ENCODE peak calls at places on chromosomes 7 and 10, in four cellular contexts. One of them, this sample, is unnamed. For H3K4me1, the result is how much of the 10 kb centered on the place peaks cover.

GRCh38 chr10:73086816-73087215 is 9.8 kb downstream of the P4HA1 start:
- DNase-seq in spleen: no peak
- DNase-seq in stomach: no peak
- DNase-seq in A549: no peak
- DNase-seq in this sample: no peak

GRCh38 chr10:6399241-6399701 is 180.8 kb downstream of the PRKCQ start:
- DNase-seq in A549: peak
- DNase-seq in spleen: no peak
- DNase-seq in stomach: no peak
- DNase-seq in this sample: peak

GRCh38 chr10:121891103-121891502 is 36.7 kb downstream of the ATE1 start:
- DNase-seq in stomach: no peak
- DNase-seq in spleen: no peak
- DNase-seq in A549: no peak
- DNase-seq in this sample: no peak

GRCh38 chr7:34373940-34374339 is 284.1 kb upstream of the NPSR1 start:
- DNase-seq in A549: no peak
- DNase-seq in stomach: no peak
- DNase-seq in spleen: no peak
- DNase-seq in this sample: no peak

GRCh38 chr7:100166317-100166940 is 2.0 kb downstream of the GAL3ST4 start:
- DNase-seq in stomach: no peak
- DNase-seq in A549: no peak
- DNase-seq in spleen: no peak
- DNase-seq in this sample: no peak

GRCh38 chr7:48213226-48213625 is 42.0 kb downstream of the ABCA13 start:
- DNase-seq in A549: no peak
- DNase-seq in stomach: no peak
- DNase-seq in spleen: no peak
- DNase-seq in this sample: no peak

GRCh38 chr10:10209152-10209551 is 808.5 kb upstream of the CELF2 start:
- DNase-seq in spleen: no peak
- DNase-seq in A549: no peak
- DNase-seq in stomach: no peak
- DNase-seq in this sample: no peak

GRCh38 chr10:81569488-81569887 is 305.5 kb upstream of the NRG3 start:
- DNase-seq in stomach: no peak
- DNase-seq in A549: no peak
- DNase-seq in spleen: no peak
- DNase-seq in this sample: no peak

GRCh38 chr10:75703191-75703861 is 271.9 kb downstream of the LRMDA start:
- DNase-seq in stomach: no peak
- DNase-seq in spleen: no peak
- DNase-seq in A549: no peak
- DNase-seq in this sample: no peak

GRCh38 chr7:117827861-117828260 is 45.4 kb downstream of the CTTNBP2 start:
- DNase-seq in stomach: no peak
- DNase-seq in A549: no peak
- DNase-seq in spleen: no peak
- DNase-seq in this sample: peak

GRCh38 chr10:114526112-114526496 is 121.8 kb upstream of the AFAP1L2 start:
- DNase-seq in A549: no peak
- DNase-seq in spleen: no peak
- DNase-seq in stomach: no peak
- DNase-seq in this sample: no peak

GRCh38 chr7:39838326-39838725 is 111.7 kb upstream of the CDK13 start:
- DNase-seq in A549: no peak
- DNase-seq in spleen: no peak
- DNase-seq in stomach: no peak
- DNase-seq in this sample: no peak

GRCh38 chr10:66242885-66243284 is 683.0 kb upstream of the LRRTM3 start:
- DNase-seq in stomach: no peak
- DNase-seq in spleen: no peak
- DNase-seq in A549: no peak
- DNase-seq in this sample: no peak

GRCh38 chr7:33558961-33559710 is 346.2 kb upstream of the BMPER start:
- DNase-seq in stomach: no peak
- DNase-seq in A549: no peak
- DNase-seq in spleen: no peak
- DNase-seq in this sample: no peak

GRCh38 chr10:118835682-118836326 is 81.0 kb upstream of the CACUL1 start:
- DNase-seq in stomach: peak
- DNase-seq in A549: peak
- DNase-seq in spleen: no peak
- DNase-seq in this sample: peak

GRCh38 chr10:76299501-76299900 is 868.1 kb downstream of the LRMDA start:
- DNase-seq in A549: no peak
- DNase-seq in stomach: no peak
- DNase-seq in spleen: no peak
- DNase-seq in this sample: no peak

GRCh38 chr7:17266559-17266958 is 31.9 kb upstream of the AHR start:
- DNase-seq in spleen: no peak
- DNase-seq in A549: no peak
- DNase-seq in stomach: no peak
- DNase-seq in this sample: no peak

GRCh38 chr10:99276848-99277486 is 41.3 kb upstream of the HPSE2 start:
- DNase-seq in stomach: no peak
- DNase-seq in A549: peak
- DNase-seq in spleen: no peak
- DNase-seq in this sample: no peak

GRCh38 chr10:43928425-43928968 is 279.8 kb upstream of the ZNF32 start:
- DNase-seq in A549: no peak
- DNase-seq in stomach: no peak
- DNase-seq in spleen: no peak
- DNase-seq in this sample: no peak

GRCh38 chr10:121087129-121087528 is 236.0 kb downstream of the WDR11 start:
- DNase-seq in spleen: no peak
- DNase-seq in stomach: no peak
- DNase-seq in A549: no peak
- DNase-seq in this sample: no peak

GRCh38 chr10:86968271-86968993 is at the start of gene ADIRF:
- DNase-seq in stomach: peak
- DNase-seq in spleen: peak
- DNase-seq in A549: no peak
- DNase-seq in this sample: peak

GRCh38 chr10:16854623-16855022 is 37.4 kb upstream of the RSU1 start:
- DNase-seq in stomach: no peak
- DNase-seq in A549: no peak
- DNase-seq in spleen: no peak
- DNase-seq in this sample: no peak

GRCh38 chr10:46536171-46536570 is 20.3 kb downstream of the GPRIN2 start:
- DNase-seq in stomach: peak
- DNase-seq in A549: no peak
- DNase-seq in spleen: peak
- DNase-seq in this sample: no peak

GRCh38 chr7:157412021-157412443 is 75.2 kb downstream of the DNAJB6 start:
- DNase-seq in spleen: peak
- DNase-seq in stomach: no peak
- DNase-seq in A549: no peak
- DNase-seq in this sample: no peak

GRCh38 chr10:82882722-82883121 is 1007.7 kb downstream of the NRG3 start:
- DNase-seq in A549: no peak
- DNase-seq in spleen: no peak
- DNase-seq in stomach: no peak
- DNase-seq in this sample: no peak

GRCh38 chr7:99224263-99224947 is 16.5 kb upstream of the KPNA7 start:
- DNase-seq in stomach: peak
- DNase-seq in A549: peak
- DNase-seq in spleen: no peak
- DNase-seq in this sample: no peak

GRCh38 chr10:5559642-5560141 is 34.9 kb downstream of the CALML3 start:
- DNase-seq in spleen: no peak
- DNase-seq in A549: peak
- DNase-seq in stomach: peak
- DNase-seq in this sample: no peak

GRCh38 chr7:130843703-130844102 is 109.7 kb upstream of the KLF14 start:
- DNase-seq in A549: no peak
- DNase-seq in spleen: no peak
- DNase-seq in stomach: no peak
- DNase-seq in this sample: no peak

GRCh38 chr7:52410032-52410431 is 625.4 kb upstream of the POM121L12 start:
- DNase-seq in A549: no peak
- DNase-seq in spleen: no peak
- DNase-seq in stomach: no peak
- DNase-seq in this sample: no peak

GRCh38 chr10:45468110-45468509 is 94.1 kb downstream of the ALOX5 start:
- DNase-seq in spleen: no peak
- DNase-seq in A549: no peak
- DNase-seq in stomach: no peak
- DNase-seq in this sample: no peak

GRCh38 chr10:45463244-45464116 is 89.5 kb downstream of the ALOX5 start:
- DNase-seq in spleen: peak
- DNase-seq in A549: no peak
- DNase-seq in stomach: no peak
- DNase-seq in this sample: no peak

GRCh38 chr10:45470098-45471012 is 96.3 kb downstream of the ALOX5 start:
- DNase-seq in stomach: no peak
- DNase-seq in spleen: peak
- DNase-seq in A549: no peak
- DNase-seq in this sample: peak

GRCh38 chr10:45464958-45465567 is 91.0 kb downstream of the ALOX5 start:
- DNase-seq in A549: peak
- DNase-seq in spleen: peak
- DNase-seq in stomach: peak
- DNase-seq in this sample: peak

DNA sequence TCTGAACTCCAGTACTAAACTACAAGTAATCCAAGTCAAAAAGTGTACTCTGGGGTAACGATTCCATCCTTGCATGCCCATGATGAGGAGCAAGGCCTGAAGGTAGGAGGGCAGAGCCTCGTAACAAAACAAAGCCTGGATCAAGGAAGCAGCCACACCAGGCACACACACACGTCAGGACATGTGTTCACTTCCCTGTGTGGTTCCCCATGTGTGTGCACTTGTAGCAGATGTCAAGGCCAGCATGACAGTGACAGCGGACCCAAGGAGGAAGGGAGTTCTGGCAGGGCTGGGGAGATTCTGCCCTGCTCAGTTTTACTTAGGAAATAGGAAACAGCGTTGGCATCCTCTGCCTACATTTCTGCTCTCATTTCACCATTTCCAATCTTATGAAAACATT is 92.8 kb downstream of the ALOX5 start:
- DNase-seq in stomach: no peak
- DNase-seq in A549: no peak
- DNase-seq in spleen: peak
- DNase-seq in this sample: no peak
- H3K4me1 ChIP-seq in stomach: under half
- H3K4me1 ChIP-seq in A549: under half
- H3K4me1 ChIP-seq in spleen: under half
- H3K4me1 ChIP-seq in this sample: under half

GRCh38 chr10:32346134-32346550 is 816 bp downstream of the EPC1 start:
- DNase-seq in spleen: peak
- DNase-seq in stomach: peak
- DNase-seq in A549: peak
- DNase-seq in this sample: peak
- TF ChIP-seq POLR2A in spleen: no peak
- TF ChIP-seq POLR2A in stomach: no peak
- TF ChIP-seq POLR2A in A549: no peak
- TF ChIP-seq POLR2A in this sample: peak

GRCh38 chr10:77520290-77520689 is 117.3 kb downstream of the KCNMA1 start:
- DNase-seq in A549: no peak
- DNase-seq in stomach: no peak
- DNase-seq in spleen: no peak
- DNase-seq in this sample: no peak
- H3K4me1 ChIP-seq in A549: under half
- H3K4me1 ChIP-seq in stomach: under half
- H3K4me1 ChIP-seq in spleen: under half
- H3K4me1 ChIP-seq in this sample: under half

GRCh38 chr7:27239780-27240731 is 2.5 kb upstream of the EVX1 start:
- DNase-seq in spleen: no peak
- DNase-seq in stomach: no peak
- DNase-seq in A549: no peak
- DNase-seq in this sample: no peak

GRCh38 chr7:27236053-27236410 is 6.6 kb upstream of the EVX1 start:
- DNase-seq in spleen: no peak
- DNase-seq in A549: no peak
- DNase-seq in stomach: no peak
- DNase-seq in this sample: no peak

GRCh38 chr7:27238979-27239779 is 3.4 kb upstream of the EVX1 start:
- DNase-seq in spleen: no peak
- DNase-seq in A549: no peak
- DNase-seq in stomach: no peak
- DNase-seq in this sample: no peak

GRCh38 chr7:27237735-27238334 is 4.8 kb upstream of the EVX1 start:
- DNase-seq in stomach: no peak
- DNase-seq in A549: no peak
- DNase-seq in spleen: no peak
- DNase-seq in this sample: no peak

GRCh38 chr7:27235387-27236052 is 7.1 kb upstream of the EVX1 start:
- DNase-seq in A549: peak
- DNase-seq in spleen: no peak
- DNase-seq in stomach: peak
- DNase-seq in this sample: no peak
- TF ChIP-seq POLR2A in A549: peak
- TF ChIP-seq POLR2A in spleen: no peak
- TF ChIP-seq POLR2A in stomach: no peak
- TF ChIP-seq POLR2A in this sample: no peak

DNA sequence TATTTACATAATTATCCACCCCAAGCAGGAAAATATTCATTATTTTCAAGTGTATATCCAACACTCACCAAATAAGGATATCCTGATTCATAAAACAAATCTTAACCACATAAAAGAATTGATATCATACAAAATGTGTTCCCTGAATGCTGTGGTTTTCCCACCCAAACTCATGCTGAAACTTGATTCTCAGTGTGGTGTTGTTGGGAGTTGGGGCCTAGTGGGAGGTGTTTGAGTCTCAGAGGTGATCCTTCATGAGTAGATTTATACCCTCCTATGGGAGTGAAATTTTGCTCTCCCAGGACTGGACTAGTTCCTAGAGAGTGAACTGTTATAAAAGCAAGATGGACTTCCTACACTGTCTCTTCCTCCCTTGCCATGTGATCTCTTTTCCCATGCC is 1028.3 kb downstream of the SORCS1 start:
- DNase-seq in stomach: no peak
- DNase-seq in A549: no peak
- DNase-seq in spleen: no peak
- DNase-seq in this sample: no peak
- H3K4me1 ChIP-seq in stomach: under half
- H3K4me1 ChIP-seq in A549: under half
- H3K4me1 ChIP-seq in spleen: under half
- H3K4me1 ChIP-seq in this sample: under half